ENCODE peak calls at places on chromosomes 16 and 17, in four cellular contexts. F, H, O and Y are unnamed samples.

GRCh38 chr17:63966646-63967265 is 6.0 kb downstream of the SCN4A start:
- DNase-seq in F (no peak), H (no peak), O (no peak), Y (no peak)

GRCh38 chr17:67460097-67460496 is 83.0 kb downstream of the PITPNC1 start:
- DNase-seq in F (no peak), H (no peak), O (no peak), Y (no peak)

GRCh38 chr17:27244481-27245223 is 49.3 kb upstream of the WSB1 start:
- DNase-seq in F (no peak), H (peak; percentile 95), O (no peak), Y (peak; percentile 73)

GRCh38 chr16:10883004-10883403 is 6.0 kb downstream of the CIITA start:
- DNase-seq in F (no peak), H (no peak), O (no peak), Y (no peak)

GRCh38 chr17:38572665-38573365 is 32.9 kb downstream of the SRCIN1 start:
- DNase-seq in F (no peak), H (no peak), O (no peak), Y (no peak)

GRCh38 chr17:63534078-63534570 is 11.0 kb downstream of the KCNH6 start:
- DNase-seq in F (no peak), H (no peak), O (no peak), Y (no peak)

GRCh38 chr16:19785512-19786130 is 67.5 kb downstream of the IQCK start:
- DNase-seq in F (no peak), H (no peak), O (no peak), Y (peak; percentile 27)

GRCh38 chr16:24990803-24991202 is 24.4 kb downstream of the ARHGAP17 start:
- DNase-seq in F (no peak), H (no peak), O (no peak), Y (no peak)

GRCh38 chr17:83085526-83086196 is 6.3 kb downstream of the METRNL start:
- DNase-seq in F (no peak), H (no peak), O (no peak), Y (no peak)

GRCh38 chr16:67528222-67528869 is at the start of gene RIPOR1:
- DNase-seq in F (peak; percentile 63), H (peak; percentile 28), O (peak; percentile 51), Y (no peak)

GRCh38 chr16:105521-105920 is 27.5 kb downstream of the MPG start:
- DNase-seq in F (no peak), H (no peak), O (no peak), Y (no peak)

GRCh38 chr17:81609541-81610353 is 27.2 kb downstream of the NPLOC4 start:
- DNase-seq in F (no peak), H (no peak), O (no peak), Y (no peak)

GRCh38 chr16:84553873-84554399 is 49.5 kb upstream of the MEAK7 start:
- DNase-seq in F (no peak), H (no peak), O (peak; percentile 49), Y (no peak)

GRCh38 chr16:87416826-87417471 is 24.8 kb downstream of the MAP1LC3B start:
- DNase-seq in F (no peak), H (peak; percentile 71), O (peak; percentile 43), Y (peak; percentile 60)

GRCh38 chr16:86789621-86790051 is 211.3 kb downstream of the FOXL1 start:
- DNase-seq in F (no peak), H (peak; percentile 53), O (no peak), Y (no peak)

GRCh38 chr17:78687944-78688343 is 94.1 kb downstream of the CYTH1 start:
- DNase-seq in F (no peak), H (no peak), O (no peak), Y (no peak)

GRCh38 chr17:37098910-37099664 is 150.3 kb downstream of the AATF start:
- DNase-seq in F (no peak), H (no peak), O (no peak), Y (no peak)